ENCODE peak calls at places on chromosomes 1 and 21, in ten cellular contexts. Y, K, M, S, R, U, C, O, Q and H are unnamed samples.

GRCh38 chr1:41678141-41678878 is 193.8 kb upstream of the EDN2 start:
- DNase-seq in Y (peak; percentile 39), K (no peak), M (no peak), S (no peak), R (no peak), U (no peak), C (no peak), O (no peak), Q (peak; percentile 91), H (no peak)

GRCh38 chr1:87560961-87561360 is 232.3 kb downstream of the LMO4 start:
- DNase-seq in Y (no peak), K (no peak), M (peak; percentile 3), S (no peak), R (no peak), U (no peak), C (no peak), O (no peak), Q (no peak), H (no peak)

GRCh38 chr1:203148127-203148526 is 20.6 kb downstream of the ADORA1 start:
- DNase-seq in Y (no peak), K (no peak), M (no peak), S (no peak), R (no peak), U (no peak), C (no peak), O (no peak), Q (no peak), H (peak; percentile 54)

GRCh38 chr21:36569511-36569910 is 89.6 kb upstream of the CLDN14 start:
- DNase-seq in Y (no peak), K (no peak), M (no peak), S (no peak), R (no peak), U (no peak), C (no peak), O (no peak), Q (no peak), H (no peak)

GRCh38 chr1:205488074-205488723 is 16.3 kb upstream of the CDK18 start:
- DNase-seq in Y (peak; percentile 82), K (peak; percentile 63), M (peak; percentile 40), S (no peak), R (peak; percentile 50), U (no peak), C (peak; percentile 23), O (peak; percentile 11), Q (peak; percentile 55), H (peak; percentile 73)

GRCh38 chr1:209999005-209999404 is 61.0 kb downstream of the SYT14 start:
- DNase-seq in Y (no peak), K (no peak), M (no peak), S (no peak), R (no peak), U (no peak), C (no peak), O (no peak), Q (no peak), H (no peak)

GRCh38 chr1:199057284-199057683 is 418.4 kb downstream of the PTPRC start:
- DNase-seq in Y (no peak), K (no peak), M (no peak), S (no peak), R (no peak), U (no peak), C (no peak), O (no peak), Q (no peak), H (no peak)

GRCh38 chr1:11281518-11282331 is 8.7 kb downstream of the UBIAD1 start:
- DNase-seq in Y (no peak), K (peak; percentile 46), M (no peak), S (no peak), R (no peak), U (no peak), C (no peak), O (no peak), Q (peak; percentile 92), H (no peak)

GRCh38 chr1:21280482-21280881 is 9.8 kb downstream of the ECE1 start:
- DNase-seq in Y (no peak), K (no peak), M (no peak), S (no peak), R (no peak), U (no peak), C (no peak), O (no peak), Q (no peak), H (no peak)

GRCh38 chr1:220887202-220887867 is 8.1 kb downstream of the HLX start:
- DNase-seq in Y (no peak), K (no peak), M (no peak), S (no peak), R (no peak), U (no peak), C (no peak), O (no peak), Q (no peak), H (no peak)

GRCh38 chr1:90579212-90579802 is 137.8 kb downstream of the BARHL2 start:
- DNase-seq in Y (peak; percentile 77), K (no peak), M (peak; percentile 61), S (no peak), R (no peak), U (no peak), C (no peak), O (no peak), Q (peak; percentile 46), H (no peak)

GRCh38 chr1:26291433-26291832 is 11.5 kb downstream of the SH3BGRL3 start:
- DNase-seq in Y (no peak), K (no peak), M (no peak), S (no peak), R (no peak), U (no peak), C (no peak), O (no peak), Q (no peak), H (no peak)

GRCh38 chr1:67110352-67110751 is 24.4 kb downstream of the C1orf141 start:
- DNase-seq in Y (no peak), K (no peak), M (no peak), S (no peak), R (no peak), U (no peak), C (no peak), O (no peak), Q (no peak), H (no peak)

GRCh38 chr1:35112668-35113067 is 33.5 kb downstream of the ZMYM1 start:
- DNase-seq in Y (no peak), K (no peak), M (no peak), S (no peak), R (no peak), U (no peak), C (no peak), O (no peak), Q (peak; percentile 12), H (no peak)

GRCh38 chr1:27031235-27032118 is 18.8 kb upstream of the TENT5B start:
- DNase-seq in Y (no peak), K (peak; percentile 77), M (peak; percentile 85), S (no peak), R (no peak), U (no peak), C (no peak), O (no peak), Q (peak; percentile 61), H (peak; percentile 14)